ENCODE peak calls at places on chromosomes 1 and 21, in nine cellular contexts. K, P, F, H, X, U, Y, T and A are unnamed samples.

GRCh38 chr1:3590145-3590768 is 21.1 kb downstream of the MEGF6 start:
- DNase-seq in K (peak; percentile 31), P (no peak), F (no peak), H (no peak), X (no peak), U (no peak), Y (no peak), T (no peak), A (no peak)

GRCh38 chr1:3579626-3580025 is 31.7 kb downstream of the MEGF6 start:
- DNase-seq in K (no peak), P (no peak), F (no peak), H (no peak), X (no peak), U (no peak), Y (no peak), T (no peak), A (no peak)

GRCh38 chr1:186212574-186213224 is 162.4 kb downstream of the TPR start:
- DNase-seq in K (no peak), P (peak; percentile 72), F (no peak), H (peak; percentile 97), X (no peak), U (peak; percentile 87), Y (peak; percentile 80), T (peak; percentile 86), A (no peak)

GRCh38 chr1:156437054-156437453 is 63.5 kb downstream of the MEF2D start:
- DNase-seq in K (no peak), P (no peak), F (no peak), H (no peak), X (no peak), U (no peak), Y (no peak), T (no peak), A (no peak)

GRCh38 chr21:24850121-24850520 is 757.2 kb downstream of the MRPL39 start:
- DNase-seq in K (no peak), P (no peak), F (no peak), H (no peak), X (no peak), U (no peak), Y (no peak), T (no peak), A (no peak)

GRCh38 chr1:84700065-84700464 is 9.8 kb upstream of the SSX2IP start:
- DNase-seq in K (no peak), P (no peak), F (no peak), H (no peak), X (no peak), U (no peak), Y (no peak), T (no peak), A (no peak)

GRCh38 chr1:25844485-25845337 is 14.5 kb downstream of the AUNIP start:
- DNase-seq in K (no peak), P (no peak), F (no peak), H (peak; percentile 12), X (no peak), U (no peak), Y (no peak), T (no peak), A (no peak)

GRCh38 chr1:26959722-26960624 is at the start of gene KDF1:
- DNase-seq in K (peak; percentile 92), P (no peak), F (no peak), H (no peak), X (no peak), U (peak; percentile 94), Y (peak; percentile 61), T (peak; percentile 39), A (no peak)

GRCh38 chr1:237873487-237873927 is 17.2 kb downstream of the ZP4 start:
- DNase-seq in K (no peak), P (peak; percentile 40), F (no peak), H (peak; percentile 64), X (no peak), U (peak; percentile 58), Y (no peak), T (no peak), A (no peak)

GRCh38 chr1:48007044-48007443 is 9.9 kb upstream of the TRABD2B start:
- DNase-seq in K (no peak), P (peak; percentile 11), F (no peak), H (peak; percentile 2), X (no peak), U (peak; percentile 67), Y (no peak), T (peak; percentile 42), A (no peak)

GRCh38 chr1:198234511-198235251 is 77.9 kb downstream of the NEK7 start:
- DNase-seq in K (no peak), P (no peak), F (no peak), H (peak; percentile 70), X (no peak), U (no peak), Y (no peak), T (peak; percentile 9), A (no peak)

GRCh38 chr1:220887868-220888664 is 8.8 kb downstream of the HLX start:
- DNase-seq in K (no peak), P (no peak), F (no peak), H (no peak), X (no peak), U (no peak), Y (no peak), T (no peak), A (no peak)

GRCh38 chr1:161934278-161934608 is 89.4 kb downstream of the OLFML2B start:
- DNase-seq in K (no peak), P (no peak), F (no peak), H (no peak), X (no peak), U (no peak), Y (no peak), T (no peak), A (no peak)

GRCh38 chr1:221897312-221897711 is 155.4 kb upstream of the DUSP10 start:
- DNase-seq in K (no peak), P (no peak), F (no peak), H (peak; percentile 78), X (no peak), U (no peak), Y (no peak), T (no peak), A (no peak)

GRCh38 chr1:27342778-27343638 is 1.2 kb downstream of the SYTL1 start:
- DNase-seq in K (peak; percentile 81), P (no peak), F (no peak), H (no peak), X (no peak), U (peak; percentile 69), Y (no peak), T (peak; percentile 65), A (no peak)

GRCh38 chr1:222912730-222913129 is 97.9 kb downstream of the DISP1 start:
- DNase-seq in K (no peak), P (no peak), F (no peak), H (peak; percentile 65), X (no peak), U (no peak), Y (no peak), T (no peak), A (no peak)

GRCh38 chr1:182588460-182589396 is at the start of gene RNASEL:
- DNase-seq in K (peak; percentile 84), P (peak; percentile 74), F (no peak), H (peak; percentile 77), X (no peak), U (peak; percentile 88), Y (peak; percentile 35), T (peak; percentile 49), A (peak; percentile 60)

GRCh38 chr21:45432575-45433255 is 27.8 kb downstream of the COL18A1 start:
- DNase-seq in K (no peak), P (no peak), F (no peak), H (peak; percentile 73), X (no peak), U (no peak), Y (no peak), T (no peak), A (no peak)

GRCh38 chr21:35136586-35137254 is 87.6 kb upstream of the RUNX1 start:
- DNase-seq in K (peak; percentile 31), P (peak; percentile 18), F (no peak), H (peak; percentile 62), X (no peak), U (peak; percentile 69), Y (peak; percentile 72), T (no peak), A (no peak)

GRCh38 chr1:204478921-204479320 is 15.7 kb downstream of the PIK3C2B start:
- DNase-seq in K (no peak), P (no peak), F (no peak), H (no peak), X (no peak), U (no peak), Y (no peak), T (no peak), A (no peak)

GRCh38 chr1:151944110-151944858 is 35.0 kb upstream of the THEM4 start:
- DNase-seq in K (no peak), P (no peak), F (no peak), H (no peak), X (no peak), U (no peak), Y (no peak), T (no peak), A (no peak)
- H3K27ac ChIP-seq in K (no peak overlapping the region), P (peak overlapping the region; percentile 79), F (no peak overlapping the region), H (no peak overlapping the region), X (no peak overlapping the region), U (peak overlapping the region; percentile 63), Y (no peak overlapping the region), T (no peak overlapping the region), A (no peak overlapping the region)

DNA sequence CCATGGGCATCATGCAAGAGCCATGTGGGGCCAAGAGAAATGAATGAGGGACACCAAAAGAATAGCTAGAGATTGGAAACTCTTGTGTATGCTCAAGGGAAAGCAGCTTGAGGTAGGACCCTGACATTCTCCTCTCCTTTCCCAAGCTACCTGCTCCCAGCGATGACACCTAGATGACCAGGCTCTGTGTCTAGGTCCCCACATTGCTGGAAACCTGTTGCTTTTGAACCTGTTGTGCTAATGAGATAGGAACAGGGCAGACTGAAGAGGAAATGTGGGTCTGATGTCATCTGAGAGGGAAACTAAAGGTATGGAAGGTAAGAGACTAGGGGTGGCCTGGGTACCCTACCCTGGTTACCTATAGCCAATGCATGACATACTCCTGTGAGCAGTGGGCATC is 1.8 kb downstream of the FMOD start:
- DNase-seq in K (no peak), P (no peak), F (no peak), H (no peak), X (no peak), U (no peak), Y (no peak), T (no peak), A (no peak)
- H3K4me3 ChIP-seq in K (no peak overlapping the region), P (no peak overlapping the region), F (no peak overlapping the region), H (no peak overlapping the region), X (no peak overlapping the region), U (no peak overlapping the region), Y (no peak overlapping the region), T (no peak overlapping the region), A (no peak overlapping the region)

DNA sequence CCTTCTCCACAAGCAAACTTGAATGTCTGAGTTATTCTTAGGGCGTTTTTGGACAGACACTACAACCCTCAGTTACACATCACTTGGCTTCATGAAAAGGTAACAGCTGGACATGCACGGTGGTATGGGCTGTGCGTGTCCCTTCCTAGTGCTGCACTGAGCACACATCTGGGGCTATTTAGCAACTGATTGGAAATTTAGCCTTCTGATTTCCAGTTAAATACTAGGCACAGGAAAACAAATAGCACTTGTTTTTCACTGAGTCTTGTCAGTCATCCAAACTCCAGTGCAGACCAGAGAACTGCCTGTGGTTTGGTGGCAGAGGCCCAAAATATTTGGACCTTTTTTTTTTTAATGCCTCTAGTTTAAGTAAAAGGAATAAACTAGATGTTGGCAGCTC is 134.7 kb downstream of the TGFBR3 start:
- DNase-seq in K (no peak), P (no peak), F (no peak), H (peak; percentile 51), X (no peak), U (peak; percentile 23), Y (no peak), T (no peak), A (no peak)
- H3K27ac ChIP-seq in K (no peak overlapping the region), P (no peak overlapping the region), F (no peak overlapping the region), H (no peak overlapping the region), X (no peak overlapping the region), U (no peak overlapping the region), Y (no peak overlapping the region), T (no peak overlapping the region), A (peak overlapping the region; percentile 63)

GRCh38 chr1:196557797-196558196 is 50.4 kb downstream of the KCNT2 start:
- DNase-seq in K (no peak), P (no peak), F (no peak), H (no peak), X (no peak), U (no peak), Y (no peak), T (no peak), A (no peak)
- H3K4me3 ChIP-seq in K (no peak overlapping the region), P (peak overlapping the region; percentile 38), F (no peak overlapping the region), H (no peak overlapping the region), X (no peak overlapping the region), U (no peak overlapping the region), Y (no peak overlapping the region), T (no peak overlapping the region), A (no peak overlapping the region)